ENCODE peak calls at places on chromosome 11, in seven cellular contexts. N is adrenal gland, K is fibroblast of villous mesenchyme, D is AG20443, Z is C1 segment of cervical spinal cord, Q is neural crest cell, U is substantia nigra. I is an unnamed sample.

GRCh38 chr11:121439337-121439736 is 12.8 kb upstream of the SORL1 start:
- DNase-seq in N (no peak), K (no peak), D (no peak), Z (no peak), Q (no peak), U (no peak), I (no peak)

GRCh38 chr11:18775492-18776292 is 15.9 kb downstream of the PTPN5 start:
- DNase-seq in N (peak; percentile 62), K (peak; percentile 37), D (peak; percentile 53), Z (peak; percentile 2), Q (peak; percentile 87), U (no peak), I (peak; percentile 63)

GRCh38 chr11:84564180-84564866 is 1062.8 kb downstream of the DLG2 start:
- DNase-seq in N (peak; percentile 23), K (peak; percentile 44), D (peak; percentile 61), Z (peak; percentile 3), Q (peak; percentile 46), U (no peak), I (peak; percentile 68)

GRCh38 chr11:93198221-93198650 is 445 bp upstream of the SLC36A4 start:
- DNase-seq in N (no peak), K (no peak), D (no peak), Z (no peak), Q (no peak), U (no peak), I (peak; percentile 49)

GRCh38 chr11:78691215-78691614 is 116.6 kb upstream of the NARS2 start:
- DNase-seq in N (no peak), K (no peak), D (no peak), Z (no peak), Q (no peak), U (no peak), I (no peak)

GRCh38 chr11:63858628-63859550 is 20.0 kb downstream of the MARK2 start:
- DNase-seq in N (no peak), K (peak; percentile 96), D (no peak), Z (no peak), Q (no peak), U (no peak), I (peak; percentile 97)

GRCh38 chr11:100948936-100949335 is 180.7 kb downstream of the PGR start:
- DNase-seq in N (no peak), K (no peak), D (no peak), Z (no peak), Q (no peak), U (no peak), I (peak; percentile 65)

GRCh38 chr11:128716661-128717210 is 22.9 kb downstream of the FLI1 start:
- DNase-seq in N (no peak), K (peak; percentile 64), D (peak; percentile 32), Z (no peak), Q (no peak), U (no peak), I (peak; percentile 56)

GRCh38 chr11:100927579-100927978 is 202.0 kb downstream of the PGR start:
- DNase-seq in N (no peak), K (no peak), D (no peak), Z (no peak), Q (no peak), U (no peak), I (no peak)